ENCODE peak calls at places on chromosomes 7 and 10, in seven cellular contexts. C, Q, U, F, Y, E and L are unnamed samples.

GRCh38 chr7:27767374-27767773 is 27.4 kb downstream of the TAX1BP1 start:
- DNase-seq in C (no peak), Q (no peak), U (peak), F (no peak), Y (no peak), E (no peak), L (no peak)

GRCh38 chr10:6298428-6298827 is 95.7 kb downstream of the PFKFB3 start:
- DNase-seq in C (no peak), Q (no peak), U (no peak), F (no peak), Y (no peak), E (no peak), L (no peak)

GRCh38 chr7:82598958-82599357 is 155.4 kb upstream of the CACNA2D1 start:
- DNase-seq in C (no peak), Q (no peak), U (peak), F (peak), Y (no peak), E (no peak), L (no peak)

GRCh38 chr10:119337796-119338432 is 130.5 kb downstream of the GRK5 start:
- DNase-seq in C (peak), Q (no peak), U (peak), F (no peak), Y (no peak), E (no peak), L (no peak)

GRCh38 chr7:69781412-69781846 is 183.2 kb downstream of the AUTS2 start:
- DNase-seq in C (no peak), Q (peak), U (peak), F (no peak), Y (no peak), E (no peak), L (no peak)

GRCh38 chr10:73931767-73932624 is 21.1 kb downstream of the PLAU start:
- DNase-seq in C (peak), Q (peak), U (no peak), F (peak), Y (peak), E (no peak), L (peak)

GRCh38 chr10:120460776-120461175 is 3.7 kb downstream of the PLPP4 start:
- DNase-seq in C (peak), Q (peak), U (peak), F (peak), Y (no peak), E (no peak), L (no peak)

GRCh38 chr10:5413012-5413938 is 918 bp downstream of the NET1 start:
- DNase-seq in C (peak), Q (peak), U (peak), F (peak), Y (no peak), E (no peak), L (peak)

GRCh38 chr7:110454713-110455112 is 636.2 kb upstream of the LRRN3 start:
- DNase-seq in C (no peak), Q (no peak), U (no peak), F (no peak), Y (no peak), E (no peak), L (no peak)

GRCh38 chr7:74028321-74028812 is 394 bp downstream of the ELN start:
- DNase-seq in C (no peak), Q (no peak), U (no peak), F (no peak), Y (no peak), E (peak), L (no peak)

GRCh38 chr10:131169146-131169545 is 142.4 kb downstream of the TCERG1L start:
- DNase-seq in C (no peak), Q (no peak), U (no peak), F (no peak), Y (no peak), E (no peak), L (no peak)

GRCh38 chr10:112980908-112981307 is 30.9 kb downstream of the TCF7L2 start:
- DNase-seq in C (no peak), Q (no peak), U (no peak), F (no peak), Y (no peak), E (no peak), L (no peak)

GRCh38 chr7:128153436-128153835 is 87.6 kb upstream of the LEP start:
- DNase-seq in C (no peak), Q (no peak), U (no peak), F (no peak), Y (no peak), E (no peak), L (no peak)

GRCh38 chr10:22795546-22795945 is 81.2 kb upstream of the PIP4K2A start:
- DNase-seq in C (no peak), Q (no peak), U (no peak), F (no peak), Y (no peak), E (no peak), L (no peak)

GRCh38 chr7:16492513-16493062 is 27.1 kb upstream of the SOSTDC1 start:
- DNase-seq in C (no peak), Q (peak), U (no peak), F (peak), Y (no peak), E (no peak), L (no peak)

GRCh38 chr7:135653285-135654080 is 8.8 kb upstream of the STMP1 start:
- DNase-seq in C (no peak), Q (no peak), U (no peak), F (no peak), Y (no peak), E (no peak), L (no peak)

GRCh38 chr7:158606111-158606510 is 18.5 kb upstream of the PTPRN2 start:
- DNase-seq in C (no peak), Q (no peak), U (no peak), F (no peak), Y (no peak), E (no peak), L (no peak)

GRCh38 chr10:25226775-25227682 is 52.2 kb downstream of the GPR158 start:
- DNase-seq in C (peak), Q (peak), U (peak), F (peak), Y (no peak), E (no peak), L (peak)

GRCh38 chr7:16649196-16649595 is 3.2 kb downstream of the BZW2 start:
- DNase-seq in C (no peak), Q (no peak), U (peak), F (peak), Y (no peak), E (no peak), L (no peak)

GRCh38 chr7:91249506-91250233 is 14.6 kb upstream of the FZD1 start:
- DNase-seq in C (peak), Q (no peak), U (peak), F (peak), Y (no peak), E (no peak), L (no peak)

GRCh38 chr7:33792547-33793105 is 112.7 kb upstream of the BMPER start:
- DNase-seq in C (no peak), Q (no peak), U (no peak), F (no peak), Y (no peak), E (no peak), L (no peak)

DNA sequence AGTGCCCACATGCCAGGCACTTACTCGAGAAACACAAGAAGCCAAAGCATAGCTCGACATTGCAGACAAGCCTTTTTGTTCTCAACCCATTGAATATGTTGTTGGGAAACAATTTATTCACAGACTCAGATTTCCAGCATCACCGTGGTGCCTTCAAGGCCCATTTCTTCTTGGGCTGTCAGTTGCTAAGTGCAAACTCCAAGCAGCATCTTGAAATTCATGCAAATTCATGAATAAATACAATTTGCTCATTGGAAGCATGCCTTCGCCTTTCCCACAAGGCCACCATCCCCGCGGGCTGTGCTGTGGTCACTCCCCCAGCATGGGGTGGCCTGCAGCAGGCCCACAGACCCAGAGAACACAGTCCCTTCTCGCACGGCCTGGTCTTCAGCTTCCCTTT is 109.7 kb downstream of the GFRA1 start:
- DNase-seq in C (no peak), Q (no peak), U (no peak), F (no peak), Y (no peak), E (no peak), L (no peak)
- H3K27ac ChIP-seq in C (no peak), Q (no peak), U (no peak), F (no peak), Y (no peak), E (no peak), L (no peak)

GRCh38 chr10:117168729-117169128 is 28.6 kb upstream of the KCNK18 start:
- DNase-seq in C (no peak), Q (no peak), U (no peak), F (no peak), Y (no peak), E (no peak), L (no peak)
- H3K4me3 ChIP-seq in C (no peak), Q (no peak), U (no peak), F (no peak), Y (no peak), E (no peak), L (no peak)

GRCh38 chr7:30911133-30911532 is 520 bp upstream of the AQP1 start:
- DNase-seq in C (no peak), Q (no peak), U (no peak), F (no peak), Y (no peak), E (peak), L (no peak)

GRCh38 chr7:30911561-30911969 is at the start of gene AQP1:
- DNase-seq in C (no peak), Q (peak), U (no peak), F (no peak), Y (no peak), E (peak), L (peak)

GRCh38 chr7:30909431-30909830 is 2.2 kb upstream of the AQP1 start:
- DNase-seq in C (no peak), Q (no peak), U (no peak), F (no peak), Y (no peak), E (peak), L (no peak)

GRCh38 chr7:30912021-30912420 is 368 bp downstream of the AQP1 start:
- DNase-seq in C (no peak), Q (no peak), U (no peak), F (no peak), Y (no peak), E (peak), L (no peak)

GRCh38 chr7:30910369-30911073 is 1.1 kb upstream of the AQP1 start:
- DNase-seq in C (no peak), Q (no peak), U (no peak), F (no peak), Y (no peak), E (peak), L (no peak)
- H3K27ac ChIP-seq in C (no peak), Q (no peak), U (no peak), F (no peak), Y (no peak), E (peak), L (peak)

GRCh38 chr10:14626126-14626525 is 148.6 kb downstream of the FAM107B start:
- DNase-seq in C (no peak), Q (no peak), U (no peak), F (no peak), Y (no peak), E (no peak), L (no peak)
- H3K4me3 ChIP-seq in C (no peak), Q (no peak), U (no peak), F (no peak), Y (no peak), E (no peak), L (no peak)

DNA sequence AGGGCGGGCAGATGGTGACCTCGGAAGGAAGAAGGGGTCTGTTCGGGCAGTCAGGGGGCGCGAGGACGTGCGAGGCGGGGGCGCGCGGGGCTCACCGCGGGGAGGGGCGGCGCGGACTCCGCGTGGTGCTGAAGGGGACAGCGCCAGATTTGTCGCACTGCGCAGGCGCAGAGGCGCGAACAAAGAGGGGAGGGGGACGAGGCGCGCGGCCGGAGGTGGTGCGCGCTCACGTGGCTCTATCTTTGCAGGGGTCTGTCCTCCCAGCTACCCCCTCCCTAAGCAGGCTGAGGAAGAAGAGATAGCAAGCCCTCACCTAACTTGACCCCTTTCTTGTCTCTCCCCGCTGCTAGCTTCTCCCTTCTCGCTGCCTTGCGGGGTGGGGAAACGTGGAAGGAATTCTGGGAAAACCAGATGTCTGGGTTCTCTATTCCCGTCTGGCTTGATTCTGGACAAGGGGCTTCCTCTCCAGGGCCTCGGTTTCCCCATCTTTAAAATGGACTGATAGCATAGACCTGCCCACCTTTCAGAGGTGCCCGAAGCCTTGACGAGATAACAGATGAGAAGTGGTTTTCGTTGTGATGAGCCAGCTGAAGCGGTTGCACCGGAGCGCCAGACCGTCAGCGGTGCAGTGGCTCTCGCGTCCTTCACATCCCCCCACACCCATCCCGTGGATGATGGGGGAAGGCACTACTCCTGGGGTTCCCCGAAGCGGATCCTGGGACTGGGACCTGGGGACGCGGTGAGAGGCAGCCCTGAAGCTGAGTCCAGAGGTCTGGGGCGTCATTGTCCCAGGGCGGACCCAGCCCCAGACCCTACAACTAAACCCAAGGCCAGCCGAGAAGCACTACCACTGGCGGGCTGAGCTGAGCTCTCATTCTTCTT is 834 bp upstream of the FBXL15 start:
- DNase-seq in C (peak), Q (peak), U (peak), F (no peak), Y (peak), E (peak), L (peak)
- H3K27ac ChIP-seq in C (no peak), Q (peak), U (no peak), F (no peak), Y (peak), E (peak), L (peak)

DNA sequence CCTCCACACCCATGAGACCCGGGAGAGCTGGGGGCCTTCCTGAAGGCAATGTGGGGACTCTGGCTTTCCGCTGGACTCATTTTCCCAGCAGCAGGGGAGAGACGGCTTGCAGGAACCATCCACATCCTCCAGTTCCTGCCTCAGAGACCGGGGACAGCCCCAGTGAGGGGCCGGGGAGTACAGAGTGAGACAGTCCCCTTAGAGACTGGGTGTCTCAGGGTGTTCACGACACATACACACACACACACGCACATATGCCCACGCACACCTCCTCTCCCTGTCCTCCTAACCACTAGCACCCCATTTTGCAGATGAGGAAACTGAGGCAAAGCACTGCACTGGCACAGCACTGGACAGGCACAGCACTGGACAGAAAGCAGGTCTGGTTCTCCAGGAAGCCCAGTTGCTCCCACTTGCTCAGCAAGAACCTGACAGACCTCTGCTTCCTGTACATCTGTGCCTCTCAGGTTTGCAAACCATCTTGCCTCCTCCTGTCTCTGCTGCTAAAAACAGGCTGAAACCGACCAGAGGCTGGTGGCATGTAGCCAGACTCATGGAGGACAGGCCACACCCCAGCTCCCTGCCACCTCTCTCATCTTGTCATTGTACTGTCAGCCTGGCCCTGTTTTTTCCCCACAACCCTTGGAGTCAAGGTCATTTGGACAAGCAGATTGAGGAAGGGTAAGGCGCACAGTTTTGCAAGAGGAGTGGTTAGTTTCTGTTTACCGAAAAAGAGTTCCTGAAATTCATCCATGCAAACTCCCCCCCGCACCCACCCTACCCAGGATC is 8.0 kb upstream of the C10orf105 start:
- DNase-seq in C (no peak), Q (peak), U (peak), F (peak), Y (peak), E (no peak), L (peak)
- H3K4me3 ChIP-seq in C (no peak), Q (no peak), U (no peak), F (no peak), Y (no peak), E (no peak), L (no peak)

GRCh38 chr10:71529203-71529537 is 132.4 kb downstream of the CDH23 start:
- DNase-seq in C (no peak), Q (no peak), U (no peak), F (no peak), Y (no peak), E (peak), L (no peak)

GRCh38 chr10:71531485-71532446 is 135.0 kb downstream of the CDH23 start:
- DNase-seq in C (no peak), Q (no peak), U (peak), F (no peak), Y (no peak), E (peak), L (no peak)

GRCh38 chr10:71532878-71533277 is 136.2 kb downstream of the CDH23 start:
- DNase-seq in C (no peak), Q (no peak), U (no peak), F (no peak), Y (no peak), E (peak), L (no peak)

GRCh38 chr10:71528371-71529202 is 131.9 kb downstream of the CDH23 start:
- DNase-seq in C (no peak), Q (no peak), U (no peak), F (no peak), Y (no peak), E (peak), L (no peak)

GRCh38 chr10:71530781-71531180 is 134.1 kb downstream of the CDH23 start:
- DNase-seq in C (no peak), Q (no peak), U (no peak), F (peak), Y (no peak), E (peak), L (no peak)
- H3K27ac ChIP-seq in C (no peak), Q (no peak), U (no peak), F (no peak), Y (no peak), E (no peak), L (no peak)

DNA sequence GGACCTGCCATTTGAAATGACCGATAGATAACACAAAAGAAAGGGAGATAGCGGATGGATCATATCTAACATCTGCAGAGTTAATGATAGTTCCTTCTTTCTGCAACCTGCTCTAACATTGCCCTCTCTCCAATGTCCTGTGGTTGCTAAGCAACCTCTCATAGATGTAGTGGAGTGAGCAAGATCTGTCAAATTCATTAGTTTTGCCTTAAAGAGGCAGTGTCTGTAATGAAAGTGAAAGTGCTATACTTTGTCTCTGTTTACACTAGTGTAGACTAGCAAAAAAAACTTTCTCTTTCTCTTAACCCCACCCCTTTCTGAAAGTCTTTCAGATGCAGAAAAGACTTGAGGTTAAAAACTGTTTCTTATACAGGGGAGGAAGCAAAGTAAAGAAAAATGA is 1196.9 kb downstream of the SORCS3 start:
- DNase-seq in C (peak), Q (peak), U (peak), F (peak), Y (peak), E (no peak), L (no peak)
- H3K4me3 ChIP-seq in C (no peak), Q (no peak), U (peak), F (peak), Y (no peak), E (peak), L (no peak)

GRCh38 chr10:86079088-86079487 is 287.5 kb downstream of the GRID1 start:
- DNase-seq in C (peak), Q (peak), U (peak), F (no peak), Y (no peak), E (no peak), L (no peak)
- H3K27ac ChIP-seq in C (no peak), Q (peak), U (no peak), F (no peak), Y (no peak), E (no peak), L (no peak)

GRCh38 chr10:14371616-14372015 is 40.9 kb upstream of the FRMD4A start:
- DNase-seq in C (no peak), Q (no peak), U (no peak), F (no peak), Y (no peak), E (no peak), L (no peak)
- H3K4me3 ChIP-seq in C (no peak), Q (no peak), U (no peak), F (no peak), Y (no peak), E (no peak), L (no peak)